ENCODE peak calls at places on chromosomes 2 and 18, in four cellular contexts. J, U, R and Z are unnamed samples.

GRCh38 chr18:39960545-39960944 is 1994.5 kb upstream of the PIK3C3 start:
- DNase-seq in R (no peak), J (no peak), U (no peak), Z (no peak)

GRCh38 chr2:37168217-37168981 is 11.6 kb upstream of the EIF2AK2 start:
- DNase-seq in J (no peak), U (no peak), R (peak), Z (no peak)

GRCh38 chr2:218995972-218996644 is 2.9 kb upstream of the CRYBA2 start:
- DNase-seq in U (peak), J (peak), R (peak), Z (peak)

GRCh38 chr2:219020604-219021365 is 20.5 kb downstream of the CFAP65 start:
- DNase-seq in R (no peak), U (no peak), J (no peak), Z (no peak)

GRCh38 chr18:61870151-61870550 is 22.7 kb downstream of the RNF152 start:
- DNase-seq in J (no peak), U (no peak), R (no peak), Z (no peak)

GRCh38 chr2:233934524-233934923 is 17.4 kb downstream of the TRPM8 start:
- DNase-seq in U (no peak), J (no peak), R (no peak), Z (no peak)

GRCh38 chr2:235936493-235936892 is 231.7 kb downstream of the GBX2 start:
- DNase-seq in U (no peak), R (no peak), J (no peak), Z (no peak)

GRCh38 chr2:191631754-191632153 is 46.2 kb upstream of the NABP1 start:
- DNase-seq in U (no peak), J (no peak), R (no peak), Z (no peak)

GRCh38 chr2:173210270-173211196 is 134.9 kb downstream of the MAP3K20 start:
- DNase-seq in J (no peak), R (peak), U (peak), Z (peak)

GRCh38 chr2:55109219-55109891 is 59.1 kb upstream of the RTN4 start:
- DNase-seq in U (no peak), J (no peak), R (no peak), Z (no peak)

GRCh38 chr18:74617486-74617885 is 19.8 kb downstream of the ZNF407 start:
- DNase-seq in R (no peak), U (no peak), J (no peak), Z (no peak)

GRCh38 chr2:205056066-205056678 is 510.9 kb downstream of the PARD3B start:
- DNase-seq in J (no peak), U (no peak), R (no peak), Z (no peak)

GRCh38 chr18:57819671-57820460 is 16.8 kb upstream of the ATP8B1 start:
- DNase-seq in J (no peak), U (no peak), R (peak), Z (no peak)

GRCh38 chr2:100260712-100261620 is 61.3 kb downstream of the LONRF2 start:
- DNase-seq in R (peak), J (no peak), U (no peak), Z (no peak)

GRCh38 chr2:8469709-8470493 is 212.0 kb upstream of the ID2 start:
- DNase-seq in R (no peak), J (no peak), U (no peak), Z (no peak)

GRCh38 chr18:54357082-54357659 is 487 bp downstream of the STARD6 start:
- DNase-seq in U (no peak), J (no peak), R (peak), Z (no peak)

GRCh38 chr2:144950874-144951560 is 431.1 kb upstream of the ZEB2 start:
- DNase-seq in R (no peak), J (no peak), U (no peak), Z (no peak)

GRCh38 chr2:145411493-145411892 is 891.6 kb upstream of the ZEB2 start:
- DNase-seq in U (no peak), R (no peak), J (no peak), Z (no peak)

GRCh38 chr2:231376857-231377256 is 18.7 kb upstream of the B3GNT7 start:
- DNase-seq in J (no peak), U (no peak), R (no peak), Z (no peak)

GRCh38 chr2:240959214-240959940 is 39.0 kb upstream of the SNED1 start:
- DNase-seq in U (no peak), R (no peak), J (peak), Z (no peak)

GRCh38 chr2:5121677-5122076 is 570.5 kb upstream of the SOX11 start:
- DNase-seq in R (no peak), J (no peak), U (no peak), Z (no peak)

GRCh38 chr2:215218587-215219577 is 80.5 kb upstream of the ABCA12 start:
- DNase-seq in U (no peak), J (no peak), R (no peak), Z (no peak)

GRCh38 chr2:208252766-208253492 is 1.9 kb downstream of the IDH1 start:
- DNase-seq in J (no peak), R (no peak), U (no peak), Z (no peak)

GRCh38 chr18:21163647-21164625 is 52.3 kb upstream of the ROCK1 start:
- DNase-seq in R (no peak), U (no peak), J (no peak), Z (no peak)